ENCODE peak calls at places on chromosomes 16 and 17, in ten cellular contexts. U, N, S, I, L, Z, F, G, D and V are unnamed samples.

GRCh38 chr17:78252111-78252634 is 20.7 kb downstream of the TMEM235 start:
- DNase-seq in U (no peak), N (peak), S (no peak), I (peak), L (no peak), Z (no peak), F (peak), G (peak), D (no peak), V (no peak)

GRCh38 chr16:2039286-2040030 is 8.2 kb downstream of the NTHL1 start:
- DNase-seq in U (peak), N (no peak), S (no peak), I (no peak), L (no peak), Z (peak), F (no peak), G (no peak), D (peak), V (peak)

GRCh38 chr16:66552288-66553143 is at the start of gene CKLF:
- DNase-seq in U (peak), N (peak), S (peak), I (peak), L (peak), Z (peak), F (peak), G (peak), D (peak), V (peak)

GRCh38 chr17:61736438-61736837 is 126.9 kb downstream of the BRIP1 start:
- DNase-seq in U (no peak), N (no peak), S (no peak), I (no peak), L (no peak), Z (no peak), F (no peak), G (no peak), D (no peak), V (no peak)

GRCh38 chr16:51024703-51025102 is 126.4 kb downstream of the SALL1 start:
- DNase-seq in U (no peak), N (no peak), S (no peak), I (no peak), L (no peak), Z (no peak), F (no peak), G (no peak), D (no peak), V (no peak)

GRCh38 chr16:82192665-82193064 is 22.6 kb upstream of the MPHOSPH6 start:
- DNase-seq in U (peak), N (no peak), S (no peak), I (no peak), L (peak), Z (no peak), F (no peak), G (no peak), D (peak), V (peak)

GRCh38 chr16:11735801-11736200 is 6.9 kb downstream of the TXNDC11 start:
- DNase-seq in U (no peak), N (no peak), S (no peak), I (no peak), L (no peak), Z (no peak), F (no peak), G (no peak), D (no peak), V (no peak)

GRCh38 chr17:978110-979093 is 1.2 kb downstream of the NXN start:
- DNase-seq in U (peak), N (no peak), S (peak), I (peak), L (no peak), Z (no peak), F (no peak), G (peak), D (peak), V (peak)

GRCh38 chr17:73985466-73986015 is 217.9 kb upstream of the RPL38 start:
- DNase-seq in U (no peak), N (no peak), S (no peak), I (no peak), L (no peak), Z (no peak), F (no peak), G (no peak), D (no peak), V (no peak)

GRCh38 chr17:16339959-16340358 is 13.3 kb downstream of the CENPV start:
- DNase-seq in U (no peak), N (no peak), S (no peak), I (no peak), L (no peak), Z (no peak), F (no peak), G (no peak), D (no peak), V (no peak)

GRCh38 chr17:80146121-80147034 is 550 bp downstream of the EIF4A3 start:
- DNase-seq in U (no peak), N (peak), S (no peak), I (peak), L (no peak), Z (no peak), F (no peak), G (peak), D (peak), V (peak)

GRCh38 chr16:83581082-83581481 is 226.7 kb upstream of the HSBP1 start:
- DNase-seq in U (no peak), N (no peak), S (no peak), I (no peak), L (no peak), Z (no peak), F (no peak), G (no peak), D (peak), V (no peak)